ENCODE peak calls at places on chromosomes 16 and 17, in nine cellular contexts. I is transverse colon, A is mucosa of descending colon, B is GM23248, H is A549, X is BE2C, W is tibial nerve, L is hepatocyte, S is endodermal cell. U is an unnamed sample. For H3K4me1, the result is how much of the 10 kb centered on the place peaks cover.

GRCh38 chr16:84174396-84174795 is 12.5 kb downstream of the TAF1C start:
- DNase-seq in I (no peak), A (no peak), B (no peak), H (no peak), X (no peak), W (no peak), L (no peak), S (peak), U (no peak)

GRCh38 chr16:15874745-15875314 is 13.6 kb downstream of the CEP20 start:
- DNase-seq in I (peak), A (no peak), B (peak), H (peak), X (peak), W (peak), L (peak), S (peak), U (no peak)

GRCh38 chr16:75922250-75922649 is 196.0 kb upstream of the CPHXL start:
- DNase-seq in I (no peak), A (no peak), B (no peak), H (no peak), X (no peak), W (no peak), L (no peak), S (no peak), U (peak)

GRCh38 chr17:75535119-75535537 is 9.6 kb downstream of the LLGL2 start:
- DNase-seq in I (peak), A (peak), B (no peak), H (no peak), X (no peak), W (no peak), L (peak), S (no peak), U (no peak)

GRCh38 chr16:84607694-84608093 is 10.2 kb downstream of the COTL1 start:
- DNase-seq in I (peak), A (no peak), B (no peak), H (no peak), X (no peak), W (no peak), L (no peak), S (no peak), U (no peak)

GRCh38 chr16:4767872-4768548 is 1.0 kb upstream of the ZNF500 start:
- DNase-seq in I (peak), A (no peak), B (peak), H (peak), X (no peak), W (peak), L (no peak), S (no peak), U (no peak)

GRCh38 chr17:77887464-77888241 is 70.8 kb upstream of the TNRC6C start:
- DNase-seq in I (peak), A (peak), B (peak), H (peak), X (no peak), W (peak), L (no peak), S (no peak), U (peak)

GRCh38 chr16:12195296-12195695 is 218.8 kb downstream of the SNX29 start:
- DNase-seq in I (no peak), A (no peak), B (no peak), H (no peak), X (no peak), W (no peak), L (no peak), S (no peak), U (no peak)

GRCh38 chr17:72967963-72968585 is 124.4 kb downstream of the SLC39A11 start:
- DNase-seq in I (no peak), A (no peak), B (no peak), H (no peak), X (no peak), W (no peak), L (no peak), S (peak), U (peak)

GRCh38 chr17:20315321-20315720 is 152.0 kb downstream of the LGALS9B start:
- DNase-seq in I (no peak), A (no peak), B (no peak), H (no peak), X (no peak), W (no peak), L (no peak), S (no peak), U (no peak)

GRCh38 chr17:31493656-31494155 is 102.2 kb downstream of the RAB11FIP4 start:
- DNase-seq in I (peak), A (peak), B (no peak), H (no peak), X (no peak), W (no peak), L (no peak), S (no peak), U (peak)

GRCh38 chr17:63774982-63775290 is 966 bp downstream of the DDX42 start:
- DNase-seq in I (no peak), A (no peak), B (peak), H (no peak), X (no peak), W (no peak), L (no peak), S (no peak), U (peak)

GRCh38 chr17:75773808-75774470 is 8.9 kb upstream of the GALK1 start:
- DNase-seq in I (peak), A (peak), B (no peak), H (no peak), X (no peak), W (no peak), L (peak), S (peak), U (peak)

GRCh38 chr17:31321481-31321880 is at the start of gene EVI2A:
- DNase-seq in I (peak), A (no peak), B (peak), H (no peak), X (no peak), W (no peak), L (no peak), S (no peak), U (peak)

GRCh38 chr16:89330177-89330856 is 112.8 kb downstream of the ZNF778 start:
- DNase-seq in I (no peak), A (peak), B (peak), H (peak), X (no peak), W (no peak), L (no peak), S (peak), U (peak)

GRCh38 chr16:62041401-62041800 is 5.2 kb upstream of the CDH8 start:
- DNase-seq in I (no peak), A (no peak), B (peak), H (peak), X (no peak), W (no peak), L (peak), S (peak), U (no peak)

GRCh38 chr16:72787519-72788268 is 260.2 kb downstream of the ZFHX3 start:
- DNase-seq in I (peak), A (peak), B (peak), H (no peak), X (peak), W (peak), L (peak), S (peak), U (peak)

GRCh38 chr17:59762826-59763374 is 55.4 kb downstream of the VMP1 start:
- DNase-seq in I (no peak), A (no peak), B (no peak), H (no peak), X (no peak), W (no peak), L (no peak), S (no peak), U (no peak)

GRCh38 chr16:3099732-3100499 is 822 bp upstream of the ZSCAN10 start:
- DNase-seq in I (peak), A (peak), B (peak), H (peak), X (peak), W (peak), L (peak), S (peak), U (peak)

GRCh38 chr17:2070241-2071023 is 15.5 kb downstream of the HIC1 start:
- DNase-seq in I (no peak), A (no peak), B (no peak), H (no peak), X (no peak), W (no peak), L (no peak), S (peak), U (peak)

GRCh38 chr17:55726440-55726839 is 3.8 kb upstream of the TMEM100 start:
- DNase-seq in I (peak), A (no peak), B (peak), H (peak), X (peak), W (peak), L (peak), S (no peak), U (peak)

GRCh38 chr16:49756971-49757743 is 98.8 kb downstream of the ZNF423 start:
- DNase-seq in I (no peak), A (no peak), B (peak), H (no peak), X (no peak), W (no peak), L (peak), S (no peak), U (peak)

GRCh38 chr17:64984776-64985521 is 65.7 kb upstream of the LRRC37A3 start:
- DNase-seq in I (peak), A (no peak), B (peak), H (peak), X (no peak), W (no peak), L (peak), S (no peak), U (no peak)

GRCh38 chr17:39674702-39675389 is 6.6 kb downstream of the PNMT start:
- DNase-seq in I (peak), A (peak), B (no peak), H (peak), X (peak), W (no peak), L (peak), S (peak), U (peak)

GRCh38 chr17:29140051-29140582 is 40.1 kb downstream of the MYO18A start:
- DNase-seq in I (peak), A (peak), B (peak), H (no peak), X (peak), W (peak), L (peak), S (peak), U (peak)
- H3K4me1 ChIP-seq in I (under half), A (under half), B (half or more), H (half or more), X (under half), W (under half), L (under half), S (under half), U (half or more)

GRCh38 chr16:70695351-70696070 is 9.7 kb upstream of the MTSS2 start:
- DNase-seq in I (peak), A (no peak), B (no peak), H (peak), X (peak), W (no peak), L (no peak), S (peak), U (no peak)
- H3K4me1 ChIP-seq in I (half or more), A (under half), B (half or more), H (half or more), X (half or more), W (under half), L (half or more), S (under half), U (under half)

DNA sequence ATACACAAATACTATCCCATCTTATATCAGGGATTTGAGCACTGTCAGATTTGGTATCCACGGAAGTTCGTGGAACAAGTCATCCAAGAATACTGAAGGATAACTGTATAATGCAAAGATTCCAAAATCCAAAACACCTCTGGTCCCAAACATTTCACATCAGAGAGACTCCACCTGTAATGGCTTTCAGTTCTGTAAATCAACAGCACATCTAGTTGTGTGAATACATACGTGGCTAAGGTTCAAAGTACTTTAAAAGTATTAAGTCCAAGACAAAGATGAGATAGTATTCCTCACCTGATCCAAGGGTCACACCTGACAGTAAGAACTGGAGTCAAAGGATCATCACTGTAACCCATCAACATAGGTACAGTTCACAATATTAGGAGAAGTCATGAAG is 54.8 kb downstream of the KANSL1 start:
- DNase-seq in I (no peak), A (no peak), B (no peak), H (no peak), X (no peak), W (no peak), L (peak), S (no peak), U (no peak)
- H3K4me1 ChIP-seq in I (under half), A (under half), B (under half), H (half or more), X (under half), W (under half), L (under half), S (under half), U (under half)

DNA sequence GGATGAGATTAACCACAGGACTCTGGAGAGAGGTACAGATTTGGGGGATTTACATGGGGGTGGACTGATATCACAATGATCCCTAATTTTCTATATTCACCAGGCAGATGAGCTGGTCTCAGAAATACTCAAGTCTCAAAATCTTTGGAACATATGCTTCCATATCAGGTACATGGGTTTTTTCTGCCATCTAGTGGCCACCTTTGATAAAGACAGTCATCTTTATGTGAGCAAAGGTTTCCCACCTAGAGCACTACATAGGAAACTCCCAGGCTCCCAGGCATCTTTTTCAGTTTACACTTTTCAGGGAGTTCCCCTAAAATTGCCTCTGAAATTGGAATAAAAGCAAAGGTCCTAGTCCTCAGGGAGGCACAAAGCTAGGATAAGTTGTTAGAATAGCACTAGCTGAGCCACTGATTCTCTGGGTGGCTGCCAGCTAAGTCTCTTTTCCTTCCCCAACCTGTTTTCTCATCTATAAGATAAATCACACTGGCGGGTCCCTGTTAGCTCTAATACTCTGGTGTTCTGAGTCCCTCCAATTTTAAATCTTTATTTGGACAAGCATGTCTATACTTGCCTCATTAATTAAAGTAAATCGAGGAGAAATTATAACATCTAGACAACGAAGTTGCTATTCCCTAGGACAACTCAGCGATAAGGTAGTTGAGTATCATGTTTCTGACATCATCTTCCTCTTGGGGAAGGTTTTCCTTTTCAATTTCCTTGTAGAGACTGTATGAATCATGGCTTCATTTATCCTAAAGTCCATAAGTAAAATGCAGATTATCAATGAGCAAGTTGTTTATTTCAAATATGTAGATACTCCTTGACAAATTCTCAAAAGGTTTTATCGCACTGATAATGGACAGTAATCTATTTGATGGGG is 19.0 kb upstream of the MON1B start:
- DNase-seq in I (no peak), A (no peak), B (peak), H (peak), X (peak), W (peak), L (peak), S (peak), U (peak)
- H3K4me1 ChIP-seq in I (under half), A (under half), B (under half), H (under half), X (under half), W (under half), L (under half), S (under half), U (under half)

U was measured in osteoblast.